ENCODE peak calls at places on chromosomes 12 and 14, in six cellular contexts. V is left ventricle myocardium superior; G is stimulated activated CD4-positive, alpha-beta T cell treated with anti-CD3 and anti-CD28 coated beads, TNF-alpha, amount 100 ng/mL, for 24 hours; J is ELF-1; I is KBM-7; E is A673. N is an unnamed sample.
A peak's percentile ranks its signal among the peaks of the same experiment; 100 is the strongest.

GRCh38 chr14:68191567-68192321 is 372.2 kb downstream of the RAD51B start:
- DNase-seq in E (no peak), J (no peak), I (no peak), G (no peak), V (no peak), N (no peak)

GRCh38 chr12:57844725-57845477 is 1.6 kb downstream of the CTDSP2 start:
- DNase-seq in J (peak; percentile 75), V (peak; percentile 77), I (peak; percentile 54), G (no peak), E (no peak), N (peak; percentile 66)

GRCh38 chr12:120775862-120776552 is 50.4 kb downstream of the ACADS start:
- DNase-seq in J (no peak), G (no peak), V (no peak), E (no peak), I (no peak), N (no peak)

GRCh38 chr14:31059152-31059924 is 33.2 kb upstream of the STRN3 start:
- DNase-seq in E (peak; percentile 45), I (peak; percentile 93), J (peak; percentile 47), G (no peak), V (peak; percentile 64), N (no peak)

GRCh38 chr12:67444542-67444941 is 175.4 kb downstream of the CAND1 start:
- DNase-seq in I (no peak), J (no peak), V (no peak), E (no peak), G (no peak), N (no peak)

GRCh38 chr14:59131926-59132763 is 56.3 kb upstream of the DAAM1 start:
- DNase-seq in I (no peak), G (no peak), V (no peak), E (no peak), J (no peak), N (no peak)

GRCh38 chr14:67886221-67886620 is 66.6 kb downstream of the RAD51B start:
- DNase-seq in G (no peak), V (no peak), E (no peak), J (no peak), I (no peak), N (no peak)

GRCh38 chr14:24377660-24378059 is 9.7 kb downstream of the NFATC4 start:
- DNase-seq in G (no peak), V (no peak), E (no peak), J (peak; percentile 66), I (no peak), N (no peak)

GRCh38 chr12:26058308-26058707 is 66.5 kb downstream of the BHLHE41 start:
- DNase-seq in G (no peak), I (peak; percentile 11), J (no peak), V (no peak), E (peak; percentile 18), N (no peak)

GRCh38 chr14:35336171-35337073 is 44.2 kb downstream of the PSMA6 start:
- DNase-seq in V (peak; percentile 93), E (no peak), G (no peak), I (no peak), J (peak; percentile 97), N (peak; percentile 95)

GRCh38 chr12:109777544-109777943 is 55.7 kb downstream of the TRPV4 start:
- DNase-seq in I (peak; percentile 58), J (peak; percentile 37), E (peak; percentile 48), V (no peak), G (peak; percentile 16), N (peak; percentile 30)

GRCh38 chr12:66491812-66492361 is 187.0 kb downstream of the GRIP1 start:
- DNase-seq in E (no peak), V (no peak), I (no peak), J (no peak), G (no peak), N (no peak)

GRCh38 chr12:124044809-124045321 is 71.8 kb downstream of the ZNF664 start:
- DNase-seq in E (no peak), J (peak; percentile 76), V (no peak), G (no peak), I (peak; percentile 69), N (no peak)

GRCh38 chr12:52206309-52207040 is 14.7 kb upstream of the KRT80 start:
- DNase-seq in I (no peak), J (no peak), V (no peak), E (no peak), G (no peak), N (peak; percentile 34)

GRCh38 chr12:52692253-52692652 is 11.1 kb downstream of the KRT77 start:
- DNase-seq in J (peak; percentile 62), E (no peak), V (no peak), G (no peak), I (no peak), N (no peak)

GRCh38 chr12:50110127-50110761 is 1.8 kb upstream of the COX14 start:
- DNase-seq in V (peak; percentile 72), I (no peak), G (no peak), E (peak; percentile 25), J (peak; percentile 29), N (peak; percentile 78)

GRCh38 chr14:78605065-78605762 is 435.0 kb downstream of the NRXN3 start:
- DNase-seq in J (no peak), V (no peak), G (no peak), E (no peak), I (no peak), N (no peak)

GRCh38 chr14:91154851-91155625 is 41.2 kb downstream of the DGLUCY start:
- DNase-seq in J (no peak), G (no peak), V (peak; percentile 62), I (peak; percentile 88), E (peak; percentile 97), N (no peak)

GRCh38 chr12:101564912-101565311 is 29.9 kb upstream of the MYBPC1 start:
- DNase-seq in J (no peak), V (no peak), E (peak; percentile 11), I (peak; percentile 50), G (no peak), N (no peak)

GRCh38 chr14:43042408-43042807 is 1435.7 kb downstream of the LRFN5 start:
- DNase-seq in J (no peak), E (no peak), G (no peak), V (no peak), I (no peak), N (no peak)

GRCh38 chr12:6104842-6105241 is 19.6 kb downstream of the VWF start:
- DNase-seq in I (no peak), G (no peak), V (no peak), J (no peak), E (no peak), N (no peak)

GRCh38 chr12:71840226-71840847 is 778 bp downstream of the TBC1D15 start:
- DNase-seq in G (no peak), E (peak; percentile 38), V (no peak), J (no peak), I (peak; percentile 38), N (no peak)

GRCh38 chr12:84413656-84414055 is 498.9 kb downstream of the SLC6A15 start:
- DNase-seq in J (no peak), G (no peak), E (no peak), V (no peak), I (no peak), N (no peak)

GRCh38 chr14:90739318-90740077 is 76.7 kb downstream of the TTC7B start:
- DNase-seq in V (no peak), I (no peak), E (no peak), J (no peak), G (no peak), N (no peak)

GRCh38 chr12:123995023-123995422 is 22.0 kb downstream of the ZNF664 start:
- DNase-seq in J (no peak), I (no peak), G (no peak), E (no peak), V (no peak), N (no peak)

GRCh38 chr12:93742086-93742934 is 65.1 kb downstream of the CRADD start:
- DNase-seq in G (no peak), J (peak; percentile 90), V (peak; percentile 87), E (peak; percentile 77), I (peak; percentile 98), N (peak; percentile 87)

GRCh38 chr14:33676135-33676566 is 274.7 kb downstream of the EGLN3 start:
- DNase-seq in E (peak; percentile 74), J (peak; percentile 78), G (no peak), V (peak; percentile 37), I (peak; percentile 8), N (peak; percentile 49)

GRCh38 chr12:47808049-47808448 is 11.7 kb downstream of the HDAC7 start:
- DNase-seq in G (peak; percentile 62), E (no peak), J (peak; percentile 24), V (peak; percentile 68), I (peak; percentile 94), N (peak; percentile 72)

GRCh38 chr12:16449459-16449858 is 102.0 kb downstream of the MGST1 start:
- DNase-seq in E (peak; percentile 7), J (no peak), I (no peak), G (no peak), V (no peak), N (no peak)

N was measured in lower lobe of right lung.